ENCODE peak calls at places on chromosomes 12 and 14, in six cellular contexts. L is NCI-H2081; C is choroid plexus epithelial cell; D is endothelial cell; I is activated naive CD8-positive, alpha-beta T cell treated with anti-CD3 and anti-CD28 coated beads, Interleukin-2, amount 50 U/mL, for 24 hours; V is HEK293T. U is an unnamed sample.

GRCh38 chr14:23174266-23174665 is 9.2 kb downstream of the SLC7A8 start:
- DNase-seq in L (no peak), C (peak; percentile 80), D (no peak), I (no peak), V (no peak), U (no peak)

GRCh38 chr12:42918387-42918786 is 328.8 kb upstream of the PRICKLE1 start:
- DNase-seq in L (no peak), C (no peak), D (no peak), I (no peak), V (no peak), U (no peak)

GRCh38 chr14:21267886-21268611 is 1.2 kb downstream of the HNRNPC start:
- DNase-seq in L (no peak), C (peak; percentile 57), D (no peak), I (no peak), V (no peak), U (no peak)

GRCh38 chr14:92224348-92224954 is 98.5 kb upstream of the SLC24A4 start:
- DNase-seq in L (no peak), C (no peak), D (no peak), I (no peak), V (no peak), U (no peak)

GRCh38 chr14:92651106-92651792 is 97.2 kb downstream of the LGMN start:
- DNase-seq in L (no peak), C (no peak), D (no peak), I (peak; percentile 84), V (no peak), U (no peak)

GRCh38 chr14:89022274-89022673 is 197.8 kb downstream of the TTC8 start:
- DNase-seq in L (no peak), C (no peak), D (no peak), I (no peak), V (no peak), U (no peak)

GRCh38 chr12:117518594-117519270 is 157.3 kb upstream of the NOS1 start:
- DNase-seq in L (no peak), C (no peak), D (no peak), I (no peak), V (no peak), U (no peak)

GRCh38 chr12:126811401-126811800 is 1455.6 kb upstream of the TMEM132C start:
- DNase-seq in L (peak; percentile 51), C (no peak), D (no peak), I (no peak), V (no peak), U (no peak)

GRCh38 chr14:103629503-103630121 is 601 bp downstream of the KLC1 start:
- DNase-seq in L (peak; percentile 53), C (no peak), D (peak; percentile 52), I (peak; percentile 62), V (peak; percentile 71), U (no peak)

GRCh38 chr14:22163051-22163450 is 426.0 kb downstream of the DAD1 start:
- DNase-seq in L (no peak), C (peak; percentile 58), D (no peak), I (no peak), V (no peak), U (no peak)

U was measured in fibroblast of the conjunctiva.